ENCODE peak calls at places on chromosomes 2 and 18, in five cellular contexts. One of them, this sample, is unnamed.

GRCh38 chr18:59697236-59697932 is at the start of gene CCBE1:
- DNase-seq in H9: peak; percentile 86
- DNase-seq in H1: peak; percentile 49
- DNase-seq in IMR-90: peak; percentile 71
- DNase-seq in neuronal stem cell: peak; percentile 81
- DNase-seq in this sample: peak; percentile 64

GRCh38 chr2:15808221-15808574 is 132.2 kb upstream of the MYCN start:
- DNase-seq in H9: peak; percentile 61
- DNase-seq in H1: no peak
- DNase-seq in IMR-90: no peak
- DNase-seq in neuronal stem cell: no peak
- DNase-seq in this sample: no peak

GRCh38 chr18:2979871-2980606 is 32.9 kb downstream of the LPIN2 start:
- DNase-seq in H9: no peak
- DNase-seq in H1: no peak
- DNase-seq in IMR-90: no peak
- DNase-seq in neuronal stem cell: no peak
- DNase-seq in this sample: no peak

GRCh38 chr2:6885968-6886367 is 8.4 kb downstream of the RSAD2 start:
- DNase-seq in H9: no peak
- DNase-seq in H1: no peak
- DNase-seq in IMR-90: no peak
- DNase-seq in neuronal stem cell: no peak
- DNase-seq in this sample: no peak

GRCh38 chr2:158890296-158890905 is 78.0 kb upstream of the TANC1 start:
- DNase-seq in H9: no peak
- DNase-seq in H1: no peak
- DNase-seq in IMR-90: no peak
- DNase-seq in neuronal stem cell: no peak
- DNase-seq in this sample: no peak

GRCh38 chr2:619964-620363 is 57.2 kb downstream of the TMEM18 start:
- DNase-seq in H9: peak; percentile 24
- DNase-seq in H1: no peak
- DNase-seq in IMR-90: no peak
- DNase-seq in neuronal stem cell: no peak
- DNase-seq in this sample: no peak

GRCh38 chr2:171540437-171540836 is 18.2 kb downstream of the CYBRD1 start:
- DNase-seq in H9: no peak
- DNase-seq in H1: no peak
- DNase-seq in IMR-90: no peak
- DNase-seq in neuronal stem cell: no peak
- DNase-seq in this sample: no peak

GRCh38 chr18:63319383-63320040 is at the start of gene BCL2:
- DNase-seq in H9: peak; percentile 42
- DNase-seq in H1: no peak
- DNase-seq in IMR-90: peak; percentile 24
- DNase-seq in neuronal stem cell: no peak
- DNase-seq in this sample: peak; percentile 50

GRCh38 chr2:34547340-34547739 is 948.2 kb upstream of the FAM98A start:
- DNase-seq in H9: peak; percentile 33
- DNase-seq in H1: no peak
- DNase-seq in IMR-90: no peak
- DNase-seq in neuronal stem cell: no peak
- DNase-seq in this sample: no peak

GRCh38 chr2:187553908-187554703 is at the start of gene TFPI:
- DNase-seq in H9: no peak
- DNase-seq in H1: no peak
- DNase-seq in IMR-90: peak; percentile 78
- DNase-seq in neuronal stem cell: no peak
- DNase-seq in this sample: peak; percentile 82

GRCh38 chr18:60413944-60414547 is 41.5 kb upstream of the MC4R start:
- DNase-seq in H9: peak; percentile 61
- DNase-seq in H1: peak; percentile 3
- DNase-seq in IMR-90: peak; percentile 7
- DNase-seq in neuronal stem cell: no peak
- DNase-seq in this sample: peak; percentile 38

GRCh38 chr2:54341656-54342055 is 85.6 kb upstream of the TSPYL6 start:
- DNase-seq in H9: no peak
- DNase-seq in H1: no peak
- DNase-seq in IMR-90: no peak
- DNase-seq in neuronal stem cell: no peak
- DNase-seq in this sample: no peak

GRCh38 chr2:201642086-201642578 is 1.2 kb downstream of the TMEM237 start:
- DNase-seq in H9: no peak
- DNase-seq in H1: no peak
- DNase-seq in IMR-90: no peak
- DNase-seq in neuronal stem cell: no peak
- DNase-seq in this sample: no peak

GRCh38 chr2:23656597-23656973 is 270.3 kb downstream of the ATAD2B start:
- DNase-seq in H9: no peak
- DNase-seq in H1: no peak
- DNase-seq in IMR-90: no peak
- DNase-seq in neuronal stem cell: no peak
- DNase-seq in this sample: no peak

GRCh38 chr2:173062806-173063205 is 12.8 kb upstream of the MAP3K20 start:
- DNase-seq in H9: no peak
- DNase-seq in H1: no peak
- DNase-seq in IMR-90: peak; percentile 33
- DNase-seq in neuronal stem cell: no peak
- DNase-seq in this sample: no peak

GRCh38 chr2:180516204-180516603 is 464.2 kb upstream of the UBE2E3 start:
- DNase-seq in H9: no peak
- DNase-seq in H1: no peak
- DNase-seq in IMR-90: no peak
- DNase-seq in neuronal stem cell: no peak
- DNase-seq in this sample: no peak

GRCh38 chr18:73774836-73775509 is 372.7 kb downstream of the FBXO15 start:
- DNase-seq in H9: peak; percentile 65
- DNase-seq in H1: no peak
- DNase-seq in IMR-90: no peak
- DNase-seq in neuronal stem cell: no peak
- DNase-seq in this sample: no peak

GRCh38 chr2:96875498-96876035 is 5.7 kb upstream of the SEMA4C start:
- DNase-seq in H9: no peak
- DNase-seq in H1: no peak
- DNase-seq in IMR-90: no peak
- DNase-seq in neuronal stem cell: no peak
- DNase-seq in this sample: no peak

GRCh38 chr2:19911799-19912509 is 10.2 kb upstream of the TTC32 start:
- DNase-seq in H9: no peak
- DNase-seq in H1: no peak
- DNase-seq in IMR-90: peak; percentile 93
- DNase-seq in neuronal stem cell: no peak
- DNase-seq in this sample: peak; percentile 88

GRCh38 chr18:7117390-7118355 is at the start of gene LAMA1:
- DNase-seq in H9: peak; percentile 84
- DNase-seq in H1: peak; percentile 31
- DNase-seq in IMR-90: peak; percentile 10
- DNase-seq in neuronal stem cell: peak; percentile 71
- DNase-seq in this sample: no peak

GRCh38 chr2:186422226-186422625 is 63.8 kb upstream of the ZC3H15 start:
- DNase-seq in H9: no peak
- DNase-seq in H1: no peak
- DNase-seq in IMR-90: peak; percentile 96
- DNase-seq in neuronal stem cell: no peak
- DNase-seq in this sample: peak; percentile 21

GRCh38 chr2:170277943-170278342 is 100.0 kb downstream of the MYO3B start:
- DNase-seq in H9: no peak
- DNase-seq in H1: no peak
- DNase-seq in IMR-90: no peak
- DNase-seq in neuronal stem cell: no peak
- DNase-seq in this sample: no peak

GRCh38 chr18:27717816-27718215 is 459.1 kb downstream of the CDH2 start:
- DNase-seq in H9: peak; percentile 39
- DNase-seq in H1: peak; percentile 10
- DNase-seq in IMR-90: no peak
- DNase-seq in neuronal stem cell: no peak
- DNase-seq in this sample: no peak

GRCh38 chr2:32427672-32428622 is 71.1 kb downstream of the BIRC6 start:
- DNase-seq in H9: no peak
- DNase-seq in H1: no peak
- DNase-seq in IMR-90: no peak
- DNase-seq in neuronal stem cell: no peak
- DNase-seq in this sample: no peak

GRCh38 chr2:174683392-174683759 is 80.9 kb downstream of the CHRNA1 start:
- DNase-seq in H9: peak; percentile 39
- DNase-seq in H1: no peak
- DNase-seq in IMR-90: peak; percentile 52
- DNase-seq in neuronal stem cell: peak; percentile 20
- DNase-seq in this sample: peak; percentile 68

GRCh38 chr2:23499419-23499818 is 114.4 kb downstream of the KLHL29 start:
- DNase-seq in H9: no peak
- DNase-seq in H1: no peak
- DNase-seq in IMR-90: no peak
- DNase-seq in neuronal stem cell: no peak
- DNase-seq in this sample: no peak

GRCh38 chr2:106944220-106944619 is 58.3 kb upstream of the ST6GAL2 start:
- DNase-seq in H9: no peak
- DNase-seq in H1: no peak
- DNase-seq in IMR-90: peak; percentile 10
- DNase-seq in neuronal stem cell: no peak
- DNase-seq in this sample: peak; percentile 6

GRCh38 chr2:226487573-226487972 is 312.0 kb downstream of the IRS1 start:
- DNase-seq in H9: no peak
- DNase-seq in H1: no peak
- DNase-seq in IMR-90: no peak
- DNase-seq in neuronal stem cell: no peak
- DNase-seq in this sample: no peak

GRCh38 chr2:226483143-226483542 is 316.5 kb downstream of the IRS1 start:
- DNase-seq in H9: no peak
- DNase-seq in H1: no peak
- DNase-seq in IMR-90: no peak
- DNase-seq in neuronal stem cell: peak; percentile 21
- DNase-seq in this sample: no peak

GRCh38 chr2:226488034-226488433 is 311.6 kb downstream of the IRS1 start:
- DNase-seq in H9: no peak
- DNase-seq in H1: no peak
- DNase-seq in IMR-90: no peak
- DNase-seq in neuronal stem cell: no peak
- DNase-seq in this sample: no peak

GRCh38 chr2:226478121-226478809 is 321.4 kb downstream of the IRS1 start:
- DNase-seq in H9: peak; percentile 31
- DNase-seq in H1: no peak
- DNase-seq in IMR-90: peak; percentile 96
- DNase-seq in neuronal stem cell: peak; percentile 33
- DNase-seq in this sample: peak; percentile 90

GRCh38 chr2:226483745-226484619 is 315.6 kb downstream of the IRS1 start:
- DNase-seq in H9: peak; percentile 59
- DNase-seq in H1: peak; percentile 51
- DNase-seq in IMR-90: peak; percentile 61
- DNase-seq in neuronal stem cell: peak; percentile 74
- DNase-seq in this sample: peak; percentile 39
- H2BK5ac ChIP-seq in H9: no peak overlapping the region
- H2BK5ac ChIP-seq in H1: peak overlapping the region; percentile 90
- H2BK5ac ChIP-seq in IMR-90: peak overlapping the region; percentile 96
- H2BK5ac ChIP-seq in neuronal stem cell: no peak overlapping the region
- H2BK5ac ChIP-seq in this sample: no peak overlapping the region

GRCh38 chr2:163348843-163349395 is 386.9 kb downstream of the FIGN start:
- DNase-seq in H9: no peak
- DNase-seq in H1: no peak
- DNase-seq in IMR-90: peak; percentile 80
- DNase-seq in neuronal stem cell: peak; percentile 56
- DNase-seq in this sample: peak; percentile 89
- H2BK5ac ChIP-seq in H9: no peak overlapping the region
- H2BK5ac ChIP-seq in H1: peak overlapping the region; percentile 47
- H2BK5ac ChIP-seq in IMR-90: peak overlapping the region; percentile 27
- H2BK5ac ChIP-seq in neuronal stem cell: peak overlapping the region; percentile 30
- H2BK5ac ChIP-seq in this sample: peak overlapping the region; percentile 67

DNA sequence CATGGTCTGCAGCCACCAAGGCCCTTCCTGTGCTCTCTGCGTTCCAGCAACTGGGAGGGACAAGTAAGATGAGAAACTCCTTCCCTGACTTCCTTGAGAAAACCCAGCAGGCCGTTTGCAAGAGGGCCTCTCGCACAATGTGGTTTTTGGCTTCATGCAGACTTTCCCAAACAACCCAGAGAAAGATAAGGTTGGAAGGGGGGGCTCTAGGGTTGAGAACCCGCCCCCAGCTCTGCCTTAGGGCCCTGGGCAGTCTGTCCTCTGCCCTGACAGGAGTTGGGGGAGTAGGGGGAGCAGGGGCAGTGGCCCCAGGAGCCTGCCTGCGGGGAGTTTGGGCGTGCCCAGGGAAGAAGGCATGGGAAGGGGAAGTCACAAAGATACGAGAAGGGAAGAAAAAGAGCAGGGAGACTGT is 99.9 kb downstream of the SMAD7 start:
- DNase-seq in H9: no peak
- DNase-seq in H1: no peak
- DNase-seq in IMR-90: peak; percentile 54
- DNase-seq in neuronal stem cell: no peak
- DNase-seq in this sample: peak; percentile 87
- H2BK5ac ChIP-seq in H9: no peak overlapping the region
- H2BK5ac ChIP-seq in H1: peak overlapping the region; percentile 44
- H2BK5ac ChIP-seq in IMR-90: no peak overlapping the region
- H2BK5ac ChIP-seq in neuronal stem cell: peak overlapping the region; percentile 42
- H2BK5ac ChIP-seq in this sample: peak overlapping the region; percentile 10

GRCh38 chr2:239554761-239555565 is 154.1 kb upstream of the HDAC4 start:
- DNase-seq in H9: no peak
- DNase-seq in H1: no peak
- DNase-seq in IMR-90: no peak
- DNase-seq in neuronal stem cell: no peak
- DNase-seq in this sample: no peak

GRCh38 chr2:239551206-239551605 is 150.4 kb upstream of the HDAC4 start:
- DNase-seq in H9: no peak
- DNase-seq in H1: no peak
- DNase-seq in IMR-90: no peak
- DNase-seq in neuronal stem cell: no peak
- DNase-seq in this sample: no peak

GRCh38 chr2:239555566-239555895 is 154.7 kb upstream of the HDAC4 start:
- DNase-seq in H9: no peak
- DNase-seq in H1: no peak
- DNase-seq in IMR-90: no peak
- DNase-seq in neuronal stem cell: no peak
- DNase-seq in this sample: no peak

GRCh38 chr2:239552213-239552926 is 151.6 kb upstream of the HDAC4 start:
- DNase-seq in H9: no peak
- DNase-seq in H1: no peak
- DNase-seq in IMR-90: no peak
- DNase-seq in neuronal stem cell: no peak
- DNase-seq in this sample: no peak

GRCh38 chr2:239553376-239554000 is 152.7 kb upstream of the HDAC4 start:
- DNase-seq in H9: no peak
- DNase-seq in H1: no peak
- DNase-seq in IMR-90: no peak
- DNase-seq in neuronal stem cell: no peak
- DNase-seq in this sample: no peak
- H2BK5ac ChIP-seq in H9: no peak overlapping the region
- H2BK5ac ChIP-seq in H1: no peak overlapping the region
- H2BK5ac ChIP-seq in IMR-90: no peak overlapping the region
- H2BK5ac ChIP-seq in neuronal stem cell: no peak overlapping the region
- H2BK5ac ChIP-seq in this sample: no peak overlapping the region